ENCODE peak calls at places on chromosomes 4 and X, in six cellular contexts. One of them, this sample, is unnamed.

GRCh38 chrX:74232859-74233258 is 71.1 kb upstream of the ZCCHC13 start:
- DNase-seq in upper lobe of right lung: no peak
- DNase-seq in bronchial epithelial cell: peak
- DNase-seq in fibroblast of mammary gland: peak
- DNase-seq in fibroblast of pulmonary artery: peak
- DNase-seq in transverse colon: no peak
- DNase-seq in this sample: no peak

GRCh38 chrX:107729558-107730297 is 45.9 kb downstream of the TSC22D3 start:
- DNase-seq in transverse colon: no peak
- DNase-seq in bronchial epithelial cell: peak
- DNase-seq in fibroblast of mammary gland: no peak
- DNase-seq in upper lobe of right lung: no peak
- DNase-seq in fibroblast of pulmonary artery: peak
- DNase-seq in this sample: peak

GRCh38 chrX:96481831-96482230 is 202.8 kb upstream of the DIAPH2 start:
- DNase-seq in fibroblast of mammary gland: no peak
- DNase-seq in bronchial epithelial cell: no peak
- DNase-seq in fibroblast of pulmonary artery: no peak
- DNase-seq in transverse colon: no peak
- DNase-seq in upper lobe of right lung: no peak
- DNase-seq in this sample: no peak

GRCh38 chrX:20857746-20858145 is 516.5 kb upstream of the CNKSR2 start:
- DNase-seq in fibroblast of mammary gland: peak
- DNase-seq in upper lobe of right lung: no peak
- DNase-seq in fibroblast of pulmonary artery: peak
- DNase-seq in bronchial epithelial cell: peak
- DNase-seq in transverse colon: no peak
- DNase-seq in this sample: no peak

GRCh38 chr4:56828784-56829535 is 7.5 kb upstream of the SPINK2 start:
- DNase-seq in transverse colon: no peak
- DNase-seq in fibroblast of pulmonary artery: no peak
- DNase-seq in bronchial epithelial cell: no peak
- DNase-seq in fibroblast of mammary gland: peak
- DNase-seq in upper lobe of right lung: no peak
- DNase-seq in this sample: no peak

GRCh38 chrX:96140796-96141195 is 543.8 kb upstream of the DIAPH2 start:
- DNase-seq in upper lobe of right lung: no peak
- DNase-seq in fibroblast of pulmonary artery: peak
- DNase-seq in bronchial epithelial cell: peak
- DNase-seq in transverse colon: no peak
- DNase-seq in fibroblast of mammary gland: no peak
- DNase-seq in this sample: no peak

GRCh38 chrX:52363247-52363883 is 5.5 kb upstream of the XAGE2 start:
- DNase-seq in fibroblast of mammary gland: peak
- DNase-seq in upper lobe of right lung: no peak
- DNase-seq in transverse colon: peak
- DNase-seq in bronchial epithelial cell: no peak
- DNase-seq in fibroblast of pulmonary artery: no peak
- DNase-seq in this sample: no peak

GRCh38 chrX:119990409-119990994 is 47.0 kb upstream of the NKAP start:
- DNase-seq in fibroblast of pulmonary artery: no peak
- DNase-seq in bronchial epithelial cell: no peak
- DNase-seq in upper lobe of right lung: no peak
- DNase-seq in transverse colon: no peak
- DNase-seq in fibroblast of mammary gland: no peak
- DNase-seq in this sample: no peak

GRCh38 chr4:97548186-97548585 is 595.1 kb downstream of the STPG2 start:
- DNase-seq in fibroblast of mammary gland: no peak
- DNase-seq in upper lobe of right lung: no peak
- DNase-seq in transverse colon: no peak
- DNase-seq in bronchial epithelial cell: no peak
- DNase-seq in fibroblast of pulmonary artery: no peak
- DNase-seq in this sample: peak

GRCh38 chrX:16573781-16574180 is 76.2 kb upstream of the S100G start:
- DNase-seq in fibroblast of mammary gland: peak
- DNase-seq in upper lobe of right lung: no peak
- DNase-seq in bronchial epithelial cell: no peak
- DNase-seq in transverse colon: no peak
- DNase-seq in fibroblast of pulmonary artery: peak
- DNase-seq in this sample: no peak

GRCh38 chr4:14364953-14365533 is 637.2 kb upstream of the CPEB2 start:
- DNase-seq in fibroblast of mammary gland: no peak
- DNase-seq in bronchial epithelial cell: no peak
- DNase-seq in upper lobe of right lung: no peak
- DNase-seq in transverse colon: no peak
- DNase-seq in fibroblast of pulmonary artery: no peak
- DNase-seq in this sample: no peak
- TF ChIP-seq CTCF in fibroblast of mammary gland: no peak
- TF ChIP-seq CTCF in bronchial epithelial cell: no peak
- TF ChIP-seq CTCF in upper lobe of right lung: no peak
- TF ChIP-seq CTCF in transverse colon: no peak
- TF ChIP-seq CTCF in fibroblast of pulmonary artery: no peak
- TF ChIP-seq CTCF in this sample: no peak

GRCh38 chr4:107376293-107376692 is 340.2 kb upstream of the DKK2 start:
- DNase-seq in upper lobe of right lung: no peak
- DNase-seq in bronchial epithelial cell: no peak
- DNase-seq in fibroblast of mammary gland: no peak
- DNase-seq in fibroblast of pulmonary artery: no peak
- DNase-seq in transverse colon: no peak
- DNase-seq in this sample: no peak

GRCh38 chr4:107379054-107379869 is 340.8 kb downstream of the PAPSS1 start:
- DNase-seq in bronchial epithelial cell: peak
- DNase-seq in fibroblast of mammary gland: peak
- DNase-seq in fibroblast of pulmonary artery: peak
- DNase-seq in upper lobe of right lung: no peak
- DNase-seq in transverse colon: no peak
- DNase-seq in this sample: no peak

GRCh38 chr4:107380836-107381438 is 339.1 kb downstream of the PAPSS1 start:
- DNase-seq in transverse colon: no peak
- DNase-seq in fibroblast of pulmonary artery: no peak
- DNase-seq in fibroblast of mammary gland: peak
- DNase-seq in upper lobe of right lung: no peak
- DNase-seq in bronchial epithelial cell: no peak
- DNase-seq in this sample: no peak

GRCh38 chr4:107380190-107380589 is 339.8 kb downstream of the PAPSS1 start:
- DNase-seq in fibroblast of mammary gland: no peak
- DNase-seq in upper lobe of right lung: no peak
- DNase-seq in fibroblast of pulmonary artery: no peak
- DNase-seq in bronchial epithelial cell: no peak
- DNase-seq in transverse colon: no peak
- DNase-seq in this sample: no peak
- TF ChIP-seq CTCF in fibroblast of mammary gland: no peak
- TF ChIP-seq CTCF in upper lobe of right lung: no peak
- TF ChIP-seq CTCF in fibroblast of pulmonary artery: no peak
- TF ChIP-seq CTCF in bronchial epithelial cell: no peak
- TF ChIP-seq CTCF in transverse colon: no peak
- TF ChIP-seq CTCF in this sample: no peak

GRCh38 chrX:48490661-48491060 is 14.7 kb downstream of the FTSJ1 start:
- DNase-seq in transverse colon: no peak
- DNase-seq in fibroblast of pulmonary artery: no peak
- DNase-seq in bronchial epithelial cell: peak
- DNase-seq in fibroblast of mammary gland: peak
- DNase-seq in upper lobe of right lung: no peak
- DNase-seq in this sample: no peak

GRCh38 chrX:48491809-48492208 is 15.8 kb downstream of the FTSJ1 start:
- DNase-seq in transverse colon: no peak
- DNase-seq in fibroblast of mammary gland: no peak
- DNase-seq in upper lobe of right lung: no peak
- DNase-seq in bronchial epithelial cell: no peak
- DNase-seq in fibroblast of pulmonary artery: no peak
- DNase-seq in this sample: no peak

GRCh38 chrX:48489892-48490291 is 13.9 kb downstream of the FTSJ1 start:
- DNase-seq in bronchial epithelial cell: peak
- DNase-seq in upper lobe of right lung: no peak
- DNase-seq in transverse colon: no peak
- DNase-seq in fibroblast of mammary gland: no peak
- DNase-seq in fibroblast of pulmonary artery: no peak
- DNase-seq in this sample: no peak

GRCh38 chrX:48493890-48494364 is 14.9 kb upstream of the PORCN start:
- DNase-seq in transverse colon: no peak
- DNase-seq in upper lobe of right lung: no peak
- DNase-seq in bronchial epithelial cell: no peak
- DNase-seq in fibroblast of pulmonary artery: peak
- DNase-seq in fibroblast of mammary gland: peak
- DNase-seq in this sample: no peak

DNA sequence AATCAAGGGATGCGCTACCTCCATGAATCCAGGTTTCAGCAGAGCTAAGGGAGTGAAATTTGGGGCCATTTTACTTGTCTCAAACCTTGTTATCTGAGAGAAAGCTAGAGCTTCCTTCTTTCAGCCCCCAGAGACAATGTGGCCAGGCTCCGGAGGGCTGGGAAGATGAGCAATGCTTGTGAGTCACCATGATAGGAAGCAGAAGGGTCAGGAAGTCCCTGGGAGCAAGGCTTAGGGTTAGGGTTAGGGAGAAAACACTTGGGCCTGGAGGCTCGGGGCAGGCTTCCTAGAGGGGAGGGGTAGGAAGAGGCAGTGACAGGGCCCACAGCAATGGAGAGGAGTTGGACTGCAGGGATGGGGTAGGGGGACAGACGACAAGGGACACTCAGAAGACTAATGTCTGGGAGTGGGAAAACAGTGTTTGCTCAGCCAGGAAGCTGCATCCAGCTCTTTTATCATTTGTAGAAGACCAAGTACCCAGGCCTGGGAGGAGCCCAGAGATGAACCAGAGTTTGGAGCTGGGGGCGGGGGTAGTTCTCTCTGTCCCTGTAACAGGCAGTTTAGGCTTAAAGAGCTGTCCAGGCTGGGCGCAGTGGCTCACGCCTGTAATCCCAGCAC is 16.4 kb upstream of the PORCN start:
- DNase-seq in upper lobe of right lung: no peak
- DNase-seq in bronchial epithelial cell: peak
- DNase-seq in transverse colon: no peak
- DNase-seq in fibroblast of pulmonary artery: peak
- DNase-seq in fibroblast of mammary gland: peak
- DNase-seq in this sample: no peak
- TF ChIP-seq CTCF in upper lobe of right lung: no peak
- TF ChIP-seq CTCF in bronchial epithelial cell: no peak
- TF ChIP-seq CTCF in transverse colon: no peak
- TF ChIP-seq CTCF in fibroblast of pulmonary artery: no peak
- TF ChIP-seq CTCF in fibroblast of mammary gland: no peak
- TF ChIP-seq CTCF in this sample: no peak

GRCh38 chrX:108735680-108736508 is 469 bp downstream of the IRS4 start:
- DNase-seq in upper lobe of right lung: peak
- DNase-seq in bronchial epithelial cell: peak
- DNase-seq in fibroblast of pulmonary artery: peak
- DNase-seq in transverse colon: no peak
- DNase-seq in fibroblast of mammary gland: no peak
- DNase-seq in this sample: peak

GRCh38 chrX:108737754-108738153 is 1.4 kb upstream of the IRS4 start:
- DNase-seq in fibroblast of pulmonary artery: no peak
- DNase-seq in fibroblast of mammary gland: no peak
- DNase-seq in bronchial epithelial cell: no peak
- DNase-seq in transverse colon: no peak
- DNase-seq in upper lobe of right lung: no peak
- DNase-seq in this sample: no peak

GRCh38 chrX:108734426-108734825 is 1.9 kb downstream of the IRS4 start:
- DNase-seq in transverse colon: no peak
- DNase-seq in fibroblast of pulmonary artery: no peak
- DNase-seq in bronchial epithelial cell: no peak
- DNase-seq in fibroblast of mammary gland: no peak
- DNase-seq in upper lobe of right lung: peak
- DNase-seq in this sample: peak

GRCh38 chrX:108735087-108735679 is 1.2 kb downstream of the IRS4 start:
- DNase-seq in transverse colon: no peak
- DNase-seq in upper lobe of right lung: peak
- DNase-seq in fibroblast of pulmonary artery: no peak
- DNase-seq in bronchial epithelial cell: peak
- DNase-seq in fibroblast of mammary gland: no peak
- DNase-seq in this sample: peak

GRCh38 chrX:108736509-108737479 is at the start of gene IRS4:
- DNase-seq in fibroblast of pulmonary artery: peak
- DNase-seq in transverse colon: no peak
- DNase-seq in fibroblast of mammary gland: peak
- DNase-seq in upper lobe of right lung: no peak
- DNase-seq in bronchial epithelial cell: peak
- DNase-seq in this sample: peak
- TF ChIP-seq CTCF in fibroblast of pulmonary artery: no peak
- TF ChIP-seq CTCF in transverse colon: no peak
- TF ChIP-seq CTCF in fibroblast of mammary gland: no peak
- TF ChIP-seq CTCF in upper lobe of right lung: no peak
- TF ChIP-seq CTCF in bronchial epithelial cell: no peak
- TF ChIP-seq CTCF in this sample: no peak

DNA sequence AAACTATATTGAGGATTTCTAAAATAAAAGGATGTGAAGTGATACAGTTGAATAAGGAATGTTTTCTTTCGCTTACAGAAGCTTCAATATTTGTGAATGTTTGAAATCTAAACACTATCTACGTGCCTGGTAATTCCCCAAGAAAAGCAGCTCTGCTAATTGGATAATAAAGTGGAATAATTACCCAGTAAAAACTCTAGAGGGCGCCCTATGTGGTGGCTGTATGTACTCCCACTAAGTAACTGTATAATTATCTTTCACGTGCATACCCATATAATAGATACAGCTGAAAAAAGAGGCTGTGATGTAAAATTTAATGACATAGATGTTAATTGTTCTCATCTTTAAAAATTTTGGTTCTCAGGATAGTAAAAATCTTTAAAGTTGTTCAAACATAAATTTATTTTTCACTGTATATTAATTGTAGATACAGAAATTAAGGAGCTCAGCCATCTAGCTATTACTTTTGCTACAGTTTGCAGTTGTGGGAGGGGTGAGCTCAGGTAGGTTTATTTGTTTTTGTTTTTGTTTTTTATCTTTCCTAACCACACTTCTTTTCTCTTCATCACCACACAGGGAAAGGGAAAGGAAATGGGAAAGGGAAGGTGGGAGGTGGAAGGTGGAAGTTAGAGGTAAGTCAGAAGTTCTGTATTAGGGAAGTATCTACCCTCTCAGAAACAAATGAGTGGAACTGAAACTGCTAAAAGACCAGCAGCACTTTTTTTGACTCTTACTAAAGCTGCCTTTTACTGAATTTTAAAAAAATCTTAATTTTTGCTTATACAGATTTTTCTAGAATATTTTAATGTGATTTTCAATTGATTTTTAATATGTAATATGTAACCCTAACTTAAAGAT is 151.7 kb upstream of the RPS6KA6 start:
- DNase-seq in fibroblast of mammary gland: peak
- DNase-seq in fibroblast of pulmonary artery: peak
- DNase-seq in bronchial epithelial cell: peak
- DNase-seq in upper lobe of right lung: no peak
- DNase-seq in transverse colon: no peak
- DNase-seq in this sample: no peak
- TF ChIP-seq CTCF in fibroblast of mammary gland: peak
- TF ChIP-seq CTCF in fibroblast of pulmonary artery: peak
- TF ChIP-seq CTCF in bronchial epithelial cell: peak
- TF ChIP-seq CTCF in upper lobe of right lung: peak
- TF ChIP-seq CTCF in transverse colon: peak
- TF ChIP-seq CTCF in this sample: no peak

DNA sequence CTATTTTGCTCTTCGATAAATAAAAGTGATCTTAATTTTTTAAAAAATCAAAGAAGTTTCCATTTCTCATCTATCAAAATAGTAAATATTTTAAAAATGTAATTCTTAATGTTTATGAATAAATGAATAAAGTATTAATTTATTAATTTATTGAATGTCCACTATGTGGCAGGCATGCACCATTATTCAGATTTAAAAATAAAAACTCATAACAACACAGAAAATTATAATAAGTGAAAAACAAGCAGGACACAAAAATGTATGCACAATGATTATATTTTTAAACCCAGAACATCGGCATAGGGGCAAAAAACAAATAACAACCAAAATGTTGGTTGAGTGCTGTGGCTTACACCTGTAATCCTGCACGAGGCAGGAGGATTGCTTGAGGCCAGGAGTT is 5.3 kb upstream of the PYURF start:
- DNase-seq in fibroblast of pulmonary artery: peak
- DNase-seq in bronchial epithelial cell: no peak
- DNase-seq in transverse colon: no peak
- DNase-seq in fibroblast of mammary gland: no peak
- DNase-seq in upper lobe of right lung: no peak
- DNase-seq in this sample: no peak
- TF ChIP-seq CTCF in fibroblast of pulmonary artery: no peak
- TF ChIP-seq CTCF in bronchial epithelial cell: no peak
- TF ChIP-seq CTCF in transverse colon: no peak
- TF ChIP-seq CTCF in fibroblast of mammary gland: no peak
- TF ChIP-seq CTCF in upper lobe of right lung: no peak
- TF ChIP-seq CTCF in this sample: no peak

This sample was measured in GM10248.